ENCODE peak calls at places on chromosomes 6 and 20, in six cellular contexts. H is astrocyte of the cerebellum, V is psoas muscle, Q is neural progenitor cell, X is fibroblast of lung, K is brain microvascular endothelial cell. R is an unnamed sample.

GRCh38 chr6:32854376-32855178 is 585 bp downstream of the PSMB9 start:
- DNase-seq in X (peak; percentile 20), V (no peak), K (no peak), Q (no peak), H (no peak), R (no peak)

GRCh38 chr6:143183735-143184134 is 123.0 kb downstream of the AIG1 start:
- DNase-seq in K (no peak), Q (no peak), V (no peak), H (peak; percentile 71), X (peak; percentile 55), R (no peak)

GRCh38 chr20:45095753-45096371 is 5.1 kb downstream of the KCNS1 start:
- DNase-seq in K (peak; percentile 57), X (peak; percentile 45), Q (peak; percentile 80), V (no peak), H (no peak), R (peak; percentile 62)

GRCh38 chr20:11403711-11404110 is 514.0 kb upstream of the BTBD3 start:
- DNase-seq in H (no peak), Q (no peak), K (peak; percentile 59), V (no peak), X (peak; percentile 81), R (no peak)

GRCh38 chr20:12012241-12013222 is 94.8 kb downstream of the BTBD3 start:
- DNase-seq in V (no peak), X (peak; percentile 34), Q (peak; percentile 58), H (peak; percentile 19), K (peak; percentile 61), R (peak; percentile 37)

GRCh38 chr20:52256465-52256864 is 64.9 kb upstream of the ZFP64 start:
- DNase-seq in K (no peak), X (no peak), H (no peak), Q (no peak), V (no peak), R (no peak)

GRCh38 chr20:37907677-37908397 is 4.9 kb downstream of the VSTM2L start:
- DNase-seq in V (no peak), Q (peak; percentile 85), K (peak; percentile 83), X (peak; percentile 92), H (peak; percentile 94), R (peak; percentile 67)

GRCh38 chr6:127457444-127458064 is 1.6 kb downstream of the KIAA0408 start:
- DNase-seq in Q (no peak), X (peak; percentile 85), K (peak; percentile 27), V (no peak), H (peak; percentile 26), R (no peak)

GRCh38 chr6:115004204-115004603 is 661.4 kb upstream of the HS3ST5 start:
- DNase-seq in Q (no peak), X (no peak), H (no peak), K (no peak), V (no peak), R (no peak)

GRCh38 chr6:132357120-132357519 is 44.2 kb downstream of the MOXD1 start:
- DNase-seq in Q (no peak), X (peak; percentile 48), K (no peak), V (no peak), H (no peak), R (no peak)

GRCh38 chr20:50331469-50332251 is 141.0 kb downstream of the CEBPB start:
- DNase-seq in K (no peak), Q (no peak), X (no peak), H (no peak), V (no peak), R (no peak)

GRCh38 chr20:9517297-9518134 is 3.1 kb downstream of the LAMP5 start:
- DNase-seq in K (no peak), H (no peak), Q (no peak), X (no peak), V (no peak), R (no peak)

GRCh38 chr6:144248003-144248402 is 37.1 kb upstream of the UTRN start:
- DNase-seq in X (peak; percentile 50), K (no peak), V (no peak), Q (no peak), H (no peak), R (no peak)

GRCh38 chr6:142153230-142153629 is 6.2 kb downstream of the VTA1 start:
- DNase-seq in Q (no peak), H (no peak), V (no peak), X (no peak), K (no peak), R (no peak)

GRCh38 chr20:4067600-4068261 is 52.4 kb upstream of the RNF24 start:
- DNase-seq in H (no peak), V (no peak), K (peak; percentile 68), X (peak; percentile 87), Q (no peak), R (no peak)

GRCh38 chr20:62238569-62239277 is 402 bp downstream of the OSBPL2 start:
- DNase-seq in V (no peak), H (no peak), K (no peak), X (no peak), Q (peak; percentile 41), R (no peak)

GRCh38 chr6:30202366-30202765 is 10.8 kb downstream of the TRIM26 start:
- DNase-seq in Q (no peak), K (no peak), V (no peak), H (no peak), X (peak; percentile 18), R (no peak)

GRCh38 chr20:23605867-23606651 is at the start of gene CST9:
- DNase-seq in H (no peak), Q (peak; percentile 1), K (no peak), V (no peak), X (no peak), R (no peak)

GRCh38 chr6:169420912-169421543 is 167.4 kb upstream of the THBS2 start:
- DNase-seq in X (no peak), H (no peak), V (no peak), Q (peak; percentile 75), K (peak; percentile 41), R (peak; percentile 40)

GRCh38 chr6:86738078-86738477 is 199.2 kb upstream of the HTR1E start:
- DNase-seq in X (no peak), H (no peak), Q (no peak), V (no peak), K (no peak), R (no peak)

DNA sequence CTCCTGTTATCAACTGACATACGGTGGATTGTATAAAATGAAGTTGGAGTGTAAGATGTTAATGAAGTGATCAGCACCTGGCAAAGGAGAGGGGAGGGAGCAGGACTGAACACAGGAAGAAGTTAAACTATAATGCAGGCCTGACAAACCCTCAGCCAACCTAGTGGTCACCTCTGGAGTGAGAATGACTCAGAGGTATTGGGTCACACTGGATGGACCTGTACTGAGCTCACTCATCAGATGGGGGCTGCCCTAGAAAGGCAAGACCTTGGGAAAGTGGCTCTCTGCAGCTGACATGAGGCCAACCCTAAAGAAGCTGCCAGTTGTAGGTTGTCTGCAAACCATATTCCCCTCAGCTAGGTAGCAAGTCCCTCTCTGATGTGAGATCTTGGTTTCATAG is 193.3 kb upstream of the HTR1E start:
- DNase-seq in Q (no peak), X (no peak), V (no peak), H (no peak), K (no peak), R (no peak)
- H3K4me3 ChIP-seq in Q (no peak overlapping the region), X (no peak overlapping the region), V (no peak overlapping the region), H (no peak overlapping the region), K (no peak overlapping the region), R (no peak overlapping the region)

DNA sequence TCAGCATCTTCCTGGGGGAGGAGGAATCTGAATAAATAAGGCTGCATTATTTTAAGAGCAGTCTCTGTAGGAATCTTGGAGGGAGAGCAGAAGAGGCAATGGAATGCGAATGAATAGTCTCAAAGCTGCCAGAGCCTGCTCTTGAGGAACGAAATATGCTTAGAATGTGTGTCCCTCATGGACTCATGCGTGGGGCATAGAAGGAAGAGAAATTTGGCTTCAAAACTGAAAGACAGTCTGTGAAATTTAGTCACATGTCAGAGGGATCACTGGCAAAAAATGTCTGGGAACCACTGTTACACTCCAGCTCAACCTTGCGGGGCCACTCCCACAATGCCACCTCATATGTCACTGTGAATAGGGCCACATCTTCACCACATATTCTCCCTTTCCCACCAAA is 95.5 kb downstream of the GJA10 start:
- DNase-seq in X (peak; percentile 97), K (peak; percentile 81), V (no peak), H (peak; percentile 63), Q (no peak), R (no peak)
- TF ChIP-seq CTCF in X (no peak), K (no peak), V (no peak), H (no peak), Q (no peak), R (no peak)

GRCh38 chr6:107495196-107495643 is 5.3 kb downstream of the SOBP start:
- DNase-seq in V (no peak), X (no peak), K (no peak), H (no peak), Q (no peak), R (no peak)

GRCh38 chr6:107496041-107496440 is 6.1 kb downstream of the SOBP start:
- DNase-seq in Q (no peak), H (no peak), V (no peak), X (no peak), K (no peak), R (no peak)

GRCh38 chr6:107491791-107492674 is 2.1 kb downstream of the SOBP start:
- DNase-seq in X (peak; percentile 66), Q (no peak), K (peak; percentile 57), H (peak; percentile 44), V (peak; percentile 63), R (no peak)

GRCh38 chr6:107491059-107491609 is 1.2 kb downstream of the SOBP start:
- DNase-seq in K (no peak), Q (peak; percentile 86), V (peak; percentile 88), H (no peak), X (no peak), R (peak; percentile 80)

DNA sequence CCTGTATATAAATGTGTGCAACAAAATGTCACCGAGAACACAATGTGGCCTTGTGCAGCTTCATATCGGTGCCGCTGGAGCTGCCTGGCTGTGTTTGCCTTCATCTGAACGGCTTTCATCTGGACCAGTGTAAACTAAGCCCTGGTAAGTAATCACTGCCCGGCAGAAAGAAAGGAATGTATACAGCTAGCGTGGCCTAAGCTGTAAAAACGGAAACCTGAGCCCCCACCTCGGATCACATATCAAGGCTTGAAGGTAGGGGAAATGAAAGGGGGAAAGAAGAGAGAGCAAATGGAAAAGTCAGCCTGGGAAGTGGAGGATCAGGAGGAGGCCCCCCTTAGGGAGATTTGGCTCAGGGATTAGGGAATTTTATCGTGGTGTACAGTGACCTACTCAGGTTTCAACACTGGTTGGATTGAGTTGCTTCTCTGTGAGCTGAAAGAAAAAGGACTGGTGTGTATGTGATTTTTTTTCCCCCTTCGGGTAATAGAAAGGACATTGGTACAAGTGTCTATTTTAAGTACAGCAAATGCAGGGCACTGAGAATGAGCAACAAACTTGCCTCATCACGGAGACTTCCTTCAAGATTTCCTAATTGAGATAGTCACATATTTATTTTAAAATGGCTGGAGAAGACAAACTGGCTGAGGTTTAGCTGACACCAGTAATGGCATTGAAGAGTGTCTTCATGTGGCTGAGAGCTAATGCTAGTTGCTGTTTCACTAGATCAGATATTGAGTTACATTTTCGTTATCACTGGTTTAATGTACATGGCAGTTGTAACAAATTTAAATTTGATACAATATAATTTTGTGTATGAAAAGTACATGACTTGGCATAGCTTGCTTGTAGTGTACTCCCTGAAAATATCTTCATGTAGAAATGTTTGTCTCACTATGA is 3.5 kb downstream of the SOBP start:
- DNase-seq in K (peak; percentile 27), Q (peak; percentile 85), X (peak; percentile 31), H (no peak), V (peak; percentile 61), R (no peak)
- H3K4me3 ChIP-seq in K (no peak overlapping the region), Q (peak overlapping the region; percentile 86), X (peak overlapping the region; percentile 89), H (no peak overlapping the region), V (peak overlapping the region; percentile 77), R (peak overlapping the region; percentile 93)

DNA sequence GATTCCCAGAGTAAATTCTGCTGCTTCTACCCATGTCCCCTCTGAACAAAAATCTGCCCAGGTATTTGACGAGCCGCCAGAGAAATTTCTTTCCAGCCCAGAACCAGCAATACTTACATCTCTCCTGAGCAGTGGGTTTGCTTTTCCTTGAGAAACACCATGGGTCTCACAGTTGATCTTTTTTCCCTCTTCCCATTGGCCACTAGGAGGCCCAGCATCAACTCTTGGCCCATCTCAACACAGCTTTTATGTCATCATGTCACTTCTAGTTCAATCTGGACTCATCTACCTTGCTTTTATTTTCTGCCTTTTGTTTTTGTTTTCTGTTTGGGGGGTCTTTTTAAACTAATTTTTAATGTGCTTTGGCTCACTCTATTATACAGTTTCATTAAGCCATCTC is 18.8 kb downstream of the MAFB start:
- DNase-seq in X (no peak), K (no peak), Q (no peak), H (no peak), V (no peak), R (no peak)
- TF ChIP-seq CTCF in X (no peak), K (no peak), Q (no peak), H (peak; percentile 26), V (no peak), R (no peak)

R was measured in BE2C.